ENCODE peak calls at places on chromosomes 7 and 10, in five cellular contexts. One of them, this sample, is unnamed.
A peak's percentile ranks its signal among the peaks of the same experiment; 100 is the strongest.

GRCh38 chr10:43606323-43607198 is at the start of gene ZNF485:
- DNase-seq in stimulated activated CD8-positive, alpha-beta memory T cell treated with anti-CD3 and anti-CD28 coated beads, Interleukin-4, amount 100 ng/mL, for 4 hours: peak; percentile 38
- DNase-seq in astrocyte: peak; percentile 52
- DNase-seq in GM23248: peak; percentile 85
- DNase-seq in naive thymus-derived CD8-positive, alpha-beta T cell: peak; percentile 49
- DNase-seq in this sample: peak; percentile 79

GRCh38 chr7:36045275-36045674 is 107.8 kb upstream of the EEPD1 start:
- DNase-seq in stimulated activated CD8-positive, alpha-beta memory T cell treated with anti-CD3 and anti-CD28 coated beads, Interleukin-4, amount 100 ng/mL, for 4 hours: no peak
- DNase-seq in astrocyte: no peak
- DNase-seq in GM23248: peak; percentile 37
- DNase-seq in naive thymus-derived CD8-positive, alpha-beta T cell: no peak
- DNase-seq in this sample: no peak

GRCh38 chr10:133260895-133261725 is 15.6 kb downstream of the ADAM8 start:
- DNase-seq in stimulated activated CD8-positive, alpha-beta memory T cell treated with anti-CD3 and anti-CD28 coated beads, Interleukin-4, amount 100 ng/mL, for 4 hours: no peak
- DNase-seq in astrocyte: no peak
- DNase-seq in GM23248: peak; percentile 76
- DNase-seq in naive thymus-derived CD8-positive, alpha-beta T cell: peak; percentile 59
- DNase-seq in this sample: peak; percentile 84

GRCh38 chr10:79984851-79985250 is 35.9 kb upstream of the SFTPD start:
- DNase-seq in stimulated activated CD8-positive, alpha-beta memory T cell treated with anti-CD3 and anti-CD28 coated beads, Interleukin-4, amount 100 ng/mL, for 4 hours: no peak
- DNase-seq in astrocyte: no peak
- DNase-seq in GM23248: no peak
- DNase-seq in naive thymus-derived CD8-positive, alpha-beta T cell: no peak
- DNase-seq in this sample: no peak

GRCh38 chr10:88803641-88804040 is 1.1 kb downstream of the LIPM start:
- DNase-seq in stimulated activated CD8-positive, alpha-beta memory T cell treated with anti-CD3 and anti-CD28 coated beads, Interleukin-4, amount 100 ng/mL, for 4 hours: no peak
- DNase-seq in astrocyte: no peak
- DNase-seq in GM23248: no peak
- DNase-seq in naive thymus-derived CD8-positive, alpha-beta T cell: no peak
- DNase-seq in this sample: no peak

GRCh38 chr10:17586741-17587720 is 30.1 kb downstream of the HACD1 start:
- DNase-seq in stimulated activated CD8-positive, alpha-beta memory T cell treated with anti-CD3 and anti-CD28 coated beads, Interleukin-4, amount 100 ng/mL, for 4 hours: no peak
- DNase-seq in astrocyte: peak; percentile 19
- DNase-seq in GM23248: peak; percentile 7
- DNase-seq in naive thymus-derived CD8-positive, alpha-beta T cell: no peak
- DNase-seq in this sample: no peak

GRCh38 chr10:101085846-101086245 is 24.1 kb downstream of the KAZALD1 start:
- DNase-seq in stimulated activated CD8-positive, alpha-beta memory T cell treated with anti-CD3 and anti-CD28 coated beads, Interleukin-4, amount 100 ng/mL, for 4 hours: no peak
- DNase-seq in astrocyte: no peak
- DNase-seq in GM23248: peak; percentile 44
- DNase-seq in naive thymus-derived CD8-positive, alpha-beta T cell: no peak
- DNase-seq in this sample: no peak

GRCh38 chr10:124155781-124156401 is 62.5 kb upstream of the CHST15 start:
- DNase-seq in stimulated activated CD8-positive, alpha-beta memory T cell treated with anti-CD3 and anti-CD28 coated beads, Interleukin-4, amount 100 ng/mL, for 4 hours: no peak
- DNase-seq in astrocyte: peak; percentile 69
- DNase-seq in GM23248: peak; percentile 15
- DNase-seq in naive thymus-derived CD8-positive, alpha-beta T cell: no peak
- DNase-seq in this sample: no peak

GRCh38 chr10:561721-562120 is 127.7 kb downstream of the DIP2C start:
- DNase-seq in stimulated activated CD8-positive, alpha-beta memory T cell treated with anti-CD3 and anti-CD28 coated beads, Interleukin-4, amount 100 ng/mL, for 4 hours: no peak
- DNase-seq in astrocyte: no peak
- DNase-seq in GM23248: no peak
- DNase-seq in naive thymus-derived CD8-positive, alpha-beta T cell: no peak
- DNase-seq in this sample: no peak

GRCh38 chr7:143511593-143512047 is 33.9 kb downstream of the TAS2R41 start:
- DNase-seq in stimulated activated CD8-positive, alpha-beta memory T cell treated with anti-CD3 and anti-CD28 coated beads, Interleukin-4, amount 100 ng/mL, for 4 hours: no peak
- DNase-seq in astrocyte: no peak
- DNase-seq in GM23248: no peak
- DNase-seq in naive thymus-derived CD8-positive, alpha-beta T cell: no peak
- DNase-seq in this sample: no peak

GRCh38 chr7:151062111-151062398 is 2.7 kb downstream of the SLC4A2 start:
- DNase-seq in stimulated activated CD8-positive, alpha-beta memory T cell treated with anti-CD3 and anti-CD28 coated beads, Interleukin-4, amount 100 ng/mL, for 4 hours: no peak
- DNase-seq in astrocyte: no peak
- DNase-seq in GM23248: no peak
- DNase-seq in naive thymus-derived CD8-positive, alpha-beta T cell: no peak
- DNase-seq in this sample: no peak

GRCh38 chr7:131544449-131545425 is 11.7 kb downstream of the PODXL start:
- DNase-seq in stimulated activated CD8-positive, alpha-beta memory T cell treated with anti-CD3 and anti-CD28 coated beads, Interleukin-4, amount 100 ng/mL, for 4 hours: no peak
- DNase-seq in astrocyte: no peak
- DNase-seq in GM23248: peak; percentile 44
- DNase-seq in naive thymus-derived CD8-positive, alpha-beta T cell: no peak
- DNase-seq in this sample: no peak

GRCh38 chr10:49733866-49734265 is 28.3 kb downstream of the OGDHL start:
- DNase-seq in stimulated activated CD8-positive, alpha-beta memory T cell treated with anti-CD3 and anti-CD28 coated beads, Interleukin-4, amount 100 ng/mL, for 4 hours: no peak
- DNase-seq in astrocyte: no peak
- DNase-seq in GM23248: no peak
- DNase-seq in naive thymus-derived CD8-positive, alpha-beta T cell: no peak
- DNase-seq in this sample: peak; percentile 56

GRCh38 chr7:23228412-23228811 is 18.2 kb upstream of the GPNMB start:
- DNase-seq in stimulated activated CD8-positive, alpha-beta memory T cell treated with anti-CD3 and anti-CD28 coated beads, Interleukin-4, amount 100 ng/mL, for 4 hours: no peak
- DNase-seq in astrocyte: no peak
- DNase-seq in GM23248: no peak
- DNase-seq in naive thymus-derived CD8-positive, alpha-beta T cell: no peak
- DNase-seq in this sample: no peak

GRCh38 chr10:63668081-63668480 is 146.9 kb downstream of the REEP3 start:
- DNase-seq in stimulated activated CD8-positive, alpha-beta memory T cell treated with anti-CD3 and anti-CD28 coated beads, Interleukin-4, amount 100 ng/mL, for 4 hours: no peak
- DNase-seq in astrocyte: peak; percentile 27
- DNase-seq in GM23248: peak; percentile 3
- DNase-seq in naive thymus-derived CD8-positive, alpha-beta T cell: no peak
- DNase-seq in this sample: no peak

GRCh38 chr10:19862811-19863515 is 46.7 kb downstream of the PLXDC2 start:
- DNase-seq in stimulated activated CD8-positive, alpha-beta memory T cell treated with anti-CD3 and anti-CD28 coated beads, Interleukin-4, amount 100 ng/mL, for 4 hours: no peak
- DNase-seq in astrocyte: no peak
- DNase-seq in GM23248: no peak
- DNase-seq in naive thymus-derived CD8-positive, alpha-beta T cell: no peak
- DNase-seq in this sample: no peak

GRCh38 chr10:86290933-86291615 is 75.5 kb downstream of the GRID1 start:
- DNase-seq in stimulated activated CD8-positive, alpha-beta memory T cell treated with anti-CD3 and anti-CD28 coated beads, Interleukin-4, amount 100 ng/mL, for 4 hours: no peak
- DNase-seq in astrocyte: no peak
- DNase-seq in GM23248: no peak
- DNase-seq in naive thymus-derived CD8-positive, alpha-beta T cell: no peak
- DNase-seq in this sample: peak; percentile 36

GRCh38 chr10:14017380-14017943 is 313.3 kb downstream of the FRMD4A start:
- DNase-seq in stimulated activated CD8-positive, alpha-beta memory T cell treated with anti-CD3 and anti-CD28 coated beads, Interleukin-4, amount 100 ng/mL, for 4 hours: no peak
- DNase-seq in astrocyte: peak; percentile 46
- DNase-seq in GM23248: no peak
- DNase-seq in naive thymus-derived CD8-positive, alpha-beta T cell: no peak
- DNase-seq in this sample: no peak

GRCh38 chr10:26221571-26221970 is 5.0 kb downstream of the GAD2 start:
- DNase-seq in stimulated activated CD8-positive, alpha-beta memory T cell treated with anti-CD3 and anti-CD28 coated beads, Interleukin-4, amount 100 ng/mL, for 4 hours: no peak
- DNase-seq in astrocyte: no peak
- DNase-seq in GM23248: no peak
- DNase-seq in naive thymus-derived CD8-positive, alpha-beta T cell: no peak
- DNase-seq in this sample: no peak

GRCh38 chr7:84637568-84638338 is 443.2 kb upstream of the SEMA3A start:
- DNase-seq in stimulated activated CD8-positive, alpha-beta memory T cell treated with anti-CD3 and anti-CD28 coated beads, Interleukin-4, amount 100 ng/mL, for 4 hours: no peak
- DNase-seq in astrocyte: peak; percentile 95
- DNase-seq in GM23248: peak; percentile 89
- DNase-seq in naive thymus-derived CD8-positive, alpha-beta T cell: no peak
- DNase-seq in this sample: no peak

GRCh38 chr7:34454381-34454780 is 203.6 kb upstream of the NPSR1 start:
- DNase-seq in stimulated activated CD8-positive, alpha-beta memory T cell treated with anti-CD3 and anti-CD28 coated beads, Interleukin-4, amount 100 ng/mL, for 4 hours: no peak
- DNase-seq in astrocyte: no peak
- DNase-seq in GM23248: no peak
- DNase-seq in naive thymus-derived CD8-positive, alpha-beta T cell: no peak
- DNase-seq in this sample: no peak

GRCh38 chr10:69697006-69697405 is 67.0 kb downstream of the FAM241B start:
- DNase-seq in stimulated activated CD8-positive, alpha-beta memory T cell treated with anti-CD3 and anti-CD28 coated beads, Interleukin-4, amount 100 ng/mL, for 4 hours: no peak
- DNase-seq in astrocyte: no peak
- DNase-seq in GM23248: no peak
- DNase-seq in naive thymus-derived CD8-positive, alpha-beta T cell: no peak
- DNase-seq in this sample: no peak

GRCh38 chr7:23211542-23211941 is 29.7 kb downstream of the NUP42 start:
- DNase-seq in stimulated activated CD8-positive, alpha-beta memory T cell treated with anti-CD3 and anti-CD28 coated beads, Interleukin-4, amount 100 ng/mL, for 4 hours: no peak
- DNase-seq in astrocyte: no peak
- DNase-seq in GM23248: no peak
- DNase-seq in naive thymus-derived CD8-positive, alpha-beta T cell: no peak
- DNase-seq in this sample: no peak

GRCh38 chr10:34780818-34781380 is 34.2 kb downstream of the PARD3 start:
- DNase-seq in stimulated activated CD8-positive, alpha-beta memory T cell treated with anti-CD3 and anti-CD28 coated beads, Interleukin-4, amount 100 ng/mL, for 4 hours: no peak
- DNase-seq in astrocyte: peak; percentile 49
- DNase-seq in GM23248: no peak
- DNase-seq in naive thymus-derived CD8-positive, alpha-beta T cell: no peak
- DNase-seq in this sample: no peak

GRCh38 chr7:151271699-151272355 is 23.3 kb upstream of the SMARCD3 start:
- DNase-seq in stimulated activated CD8-positive, alpha-beta memory T cell treated with anti-CD3 and anti-CD28 coated beads, Interleukin-4, amount 100 ng/mL, for 4 hours: no peak
- DNase-seq in astrocyte: no peak
- DNase-seq in GM23248: peak; percentile 53
- DNase-seq in naive thymus-derived CD8-positive, alpha-beta T cell: no peak
- DNase-seq in this sample: no peak

GRCh38 chr7:93178213-93178612 is 30.0 kb upstream of the SAMD9L start:
- DNase-seq in stimulated activated CD8-positive, alpha-beta memory T cell treated with anti-CD3 and anti-CD28 coated beads, Interleukin-4, amount 100 ng/mL, for 4 hours: no peak
- DNase-seq in astrocyte: no peak
- DNase-seq in GM23248: peak; percentile 47
- DNase-seq in naive thymus-derived CD8-positive, alpha-beta T cell: no peak
- DNase-seq in this sample: no peak

GRCh38 chr10:103592186-103593021 is 98.9 kb downstream of the NEURL1 start:
- DNase-seq in stimulated activated CD8-positive, alpha-beta memory T cell treated with anti-CD3 and anti-CD28 coated beads, Interleukin-4, amount 100 ng/mL, for 4 hours: peak; percentile 13
- DNase-seq in astrocyte: no peak
- DNase-seq in GM23248: peak; percentile 61
- DNase-seq in naive thymus-derived CD8-positive, alpha-beta T cell: no peak
- DNase-seq in this sample: no peak

This sample was measured in coronary artery.